ENCODE peak calls at places on chromosomes 13 and 19, in eight cellular contexts. I is left ventricle myocardium inferior; F is GM23248; Q is uterus; S is CD8-positive, alpha-beta T cell; R is SK-N-SH; A is GM23338; K is breast epithelium. Y is an unnamed sample.
A peak's percentile ranks its signal among the peaks of the same experiment; 100 is the strongest.

GRCh38 chr13:48892311-48892710 is 83.4 kb upstream of the FNDC3A start:
- DNase-seq in I (no peak), F (peak; percentile 95), Q (no peak), S (no peak), R (no peak), A (no peak), K (no peak), Y (no peak)

GRCh38 chr19:21483589-21484170 is 21.7 kb upstream of the ZNF429 start:
- DNase-seq in I (peak; percentile 67), F (peak; percentile 8), Q (peak; percentile 51), S (peak; percentile 56), R (peak; percentile 85), A (peak; percentile 91), K (peak; percentile 46), Y (peak; percentile 88)

GRCh38 chr19:52200044-52200443 is 10.2 kb downstream of the PPP2R1A start:
- DNase-seq in I (peak; percentile 26), F (peak; percentile 93), Q (peak; percentile 73), S (no peak), R (no peak), A (no peak), K (peak; percentile 35), Y (no peak)

GRCh38 chr19:23285948-23286347 is 35.8 kb upstream of the ZNF724 start:
- DNase-seq in I (no peak), F (no peak), Q (no peak), S (no peak), R (no peak), A (no peak), K (no peak), Y (no peak)

GRCh38 chr13:48505597-48506091 is 27.2 kb downstream of the RCBTB2 start:
- DNase-seq in I (no peak), F (peak; percentile 19), Q (no peak), S (peak; percentile 36), R (no peak), A (no peak), K (no peak), Y (no peak)

GRCh38 chr13:41740479-41740878 is 220.4 kb downstream of the VWA8 start:
- DNase-seq in I (no peak), F (no peak), Q (no peak), S (no peak), R (no peak), A (no peak), K (no peak), Y (no peak)

GRCh38 chr19:27865927-27866777 is 1346.8 kb downstream of the UQCRFS1 start:
- DNase-seq in I (no peak), F (no peak), Q (no peak), S (no peak), R (no peak), A (no peak), K (peak; percentile 75), Y (no peak)

GRCh38 chr13:79212064-79212619 is 193.9 kb downstream of the RBM26 start:
- DNase-seq in I (no peak), F (no peak), Q (no peak), S (no peak), R (no peak), A (no peak), K (no peak), Y (no peak)

GRCh38 chr13:102940770-102941169 is 94.9 kb downstream of the ERCC5 start:
- DNase-seq in I (no peak), F (no peak), Q (no peak), S (no peak), R (no peak), A (no peak), K (no peak), Y (no peak)

GRCh38 chr13:35720690-35721554 is 244.4 kb upstream of the MAB21L1 start:
- DNase-seq in I (no peak), F (peak; percentile 75), Q (peak; percentile 56), S (peak; percentile 9), R (peak; percentile 89), A (peak; percentile 84), K (no peak), Y (peak; percentile 92)

GRCh38 chr13:19586904-19587634 is 25.7 kb upstream of the TPTE2 start:
- DNase-seq in I (no peak), F (peak; percentile 26), Q (no peak), S (peak; percentile 66), R (peak; percentile 52), A (peak; percentile 50), K (no peak), Y (peak; percentile 36)

GRCh38 chr13:100235311-100235901 is 146.5 kb downstream of the PCCA start:
- DNase-seq in I (no peak), F (peak; percentile 71), Q (no peak), S (no peak), R (peak; percentile 51), A (peak; percentile 51), K (no peak), Y (no peak)

GRCh38 chr19:38784224-38784623 is 4.8 kb upstream of the LGALS7B start:
- DNase-seq in I (no peak), F (no peak), Q (no peak), S (no peak), R (no peak), A (no peak), K (no peak), Y (no peak)

GRCh38 chr19:6383188-6383587 is 7.5 kb upstream of the PSPN start:
- DNase-seq in I (no peak), F (no peak), Q (no peak), S (no peak), R (no peak), A (no peak), K (no peak), Y (peak; percentile 19)

DNA sequence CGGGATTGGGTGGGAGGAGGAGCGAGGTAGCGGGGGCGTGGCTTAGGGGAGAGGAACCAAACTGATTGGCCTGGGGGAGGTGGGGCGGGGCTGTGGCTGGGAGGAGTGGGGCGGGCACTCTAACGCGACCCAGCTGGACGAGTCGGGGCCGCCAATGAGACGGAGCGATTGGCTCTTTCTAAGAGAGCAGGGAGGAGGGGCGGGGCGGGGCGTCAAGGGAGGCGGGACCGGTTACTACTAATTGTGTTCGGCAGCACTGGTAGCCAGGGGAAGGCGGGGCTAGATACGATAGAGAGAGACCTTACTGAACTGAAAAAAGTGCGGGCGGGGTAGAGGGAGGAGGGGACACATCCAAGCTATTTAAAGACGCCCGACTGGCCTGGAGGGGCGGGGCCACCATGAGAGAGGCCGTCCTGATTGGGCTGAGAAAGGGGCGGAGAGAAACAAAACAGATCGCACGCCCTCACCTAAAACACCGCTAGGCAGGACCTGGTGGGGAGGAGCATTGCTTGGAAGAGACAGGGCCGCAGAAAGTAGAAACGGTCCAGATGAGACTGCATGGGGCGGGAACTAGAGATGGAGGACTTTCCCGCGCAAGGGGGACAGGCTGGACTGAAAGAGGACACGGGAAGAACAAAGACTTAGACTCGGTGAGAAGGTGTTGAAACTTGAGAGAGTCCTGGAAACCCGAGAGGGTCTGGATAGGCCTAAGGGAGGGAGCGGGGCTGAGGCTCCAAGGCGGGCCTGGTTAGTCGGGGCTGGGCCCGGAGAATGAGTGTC is at the start of gene KCNC3:
- DNase-seq in I (peak; percentile 99), F (peak; percentile 95), Q (peak; percentile 92), S (peak; percentile 85), R (peak; percentile 95), A (peak; percentile 100), K (peak; percentile 100), Y (peak; percentile 99)
- H3K4me3 ChIP-seq in I (peak within 1 kb of the TSS; percentile 69), F (peak within 1 kb of the TSS; percentile 56), Q (no peak within 1 kb of the TSS), S (no peak within 1 kb of the TSS), R (peak within 1 kb of the TSS; percentile 49), A (peak within 1 kb of the TSS; percentile 88), K (peak within 1 kb of the TSS; percentile 66), Y (peak within 1 kb of the TSS; percentile 65)

GRCh38 chr19:3353493-3353892 is 12.9 kb upstream of the NFIC start:
- DNase-seq in I (no peak), F (no peak), Q (no peak), S (no peak), R (no peak), A (no peak), K (no peak), Y (no peak)

GRCh38 chr19:3356805-3357204 is 9.6 kb upstream of the NFIC start:
- DNase-seq in I (no peak), F (peak; percentile 16), Q (no peak), S (no peak), R (no peak), A (no peak), K (no peak), Y (no peak)

GRCh38 chr19:3348042-3348441 is 18.3 kb upstream of the NFIC start:
- DNase-seq in I (no peak), F (no peak), Q (no peak), S (no peak), R (no peak), A (no peak), K (no peak), Y (peak; percentile 32)

GRCh38 chr19:3350014-3350663 is 16.2 kb upstream of the NFIC start:
- DNase-seq in I (no peak), F (peak; percentile 64), Q (no peak), S (no peak), R (no peak), A (no peak), K (no peak), Y (no peak)

DNA sequence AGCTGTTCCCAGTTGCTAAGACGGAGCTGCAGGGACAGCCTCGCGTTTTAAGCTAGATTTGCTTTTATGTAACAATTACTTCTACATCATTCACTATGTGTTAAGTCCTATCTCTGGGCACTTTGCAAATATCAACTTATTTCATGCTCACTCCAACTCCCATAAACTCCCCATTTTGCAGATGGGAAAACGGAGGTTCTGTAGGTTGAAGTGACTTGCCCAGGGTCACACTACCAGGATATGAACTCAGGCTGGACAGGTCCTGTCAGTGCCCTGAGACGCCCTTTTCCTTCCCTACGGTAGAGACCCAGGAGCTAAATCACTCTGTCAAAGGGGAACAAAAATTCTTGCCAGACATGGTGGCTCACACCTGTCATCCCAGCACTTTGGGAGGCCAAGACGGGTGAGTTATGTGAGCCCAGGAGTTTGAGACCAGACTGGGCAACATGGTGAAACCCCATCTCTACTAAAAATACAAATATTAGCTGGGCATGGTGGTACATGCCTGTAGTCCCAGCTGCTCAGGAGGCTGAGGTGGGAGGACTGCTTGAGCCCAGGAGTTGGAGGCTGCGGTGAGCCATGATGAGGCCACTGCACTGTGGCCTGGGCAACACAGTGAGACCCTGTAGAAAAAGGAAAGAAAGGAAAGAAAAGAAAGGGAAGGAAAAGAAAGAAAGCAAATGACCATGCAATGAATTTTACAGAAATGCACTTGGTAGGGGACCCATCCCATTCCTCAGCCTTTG is 14.5 kb upstream of the NFIC start:
- DNase-seq in I (no peak), F (no peak), Q (no peak), S (no peak), R (no peak), A (no peak), K (no peak), Y (no peak)
- H3K27me3 ChIP-seq in I (no peaks in the 10 kb centered on the region), F (no peaks in the 10 kb centered on the region), Q (no peaks in the 10 kb centered on the region), S (no peaks in the 10 kb centered on the region), R (no peaks in the 10 kb centered on the region), A (peaks cover 62% of the 10 kb centered on the region), K (no peaks in the 10 kb centered on the region), Y (peaks cover 26% of the 10 kb centered on the region)

GRCh38 chr19:32928806-32929205 is 43.0 kb downstream of the CEP89 start:
- DNase-seq in I (no peak), F (no peak), Q (no peak), S (no peak), R (no peak), A (no peak), K (no peak), Y (no peak)
- H3K36me3 ChIP-seq in I (peaks cover 97% of the 10 kb centered on the region), F (peaks cover 23% of the 10 kb centered on the region), Q (no peaks in the 10 kb centered on the region), S (peaks cover 4% of the 10 kb centered on the region), R (peaks cover 36% of the 10 kb centered on the region), A (no peaks in the 10 kb centered on the region), K (no peaks in the 10 kb centered on the region), Y (peaks cover 1% of the 10 kb centered on the region)

DNA sequence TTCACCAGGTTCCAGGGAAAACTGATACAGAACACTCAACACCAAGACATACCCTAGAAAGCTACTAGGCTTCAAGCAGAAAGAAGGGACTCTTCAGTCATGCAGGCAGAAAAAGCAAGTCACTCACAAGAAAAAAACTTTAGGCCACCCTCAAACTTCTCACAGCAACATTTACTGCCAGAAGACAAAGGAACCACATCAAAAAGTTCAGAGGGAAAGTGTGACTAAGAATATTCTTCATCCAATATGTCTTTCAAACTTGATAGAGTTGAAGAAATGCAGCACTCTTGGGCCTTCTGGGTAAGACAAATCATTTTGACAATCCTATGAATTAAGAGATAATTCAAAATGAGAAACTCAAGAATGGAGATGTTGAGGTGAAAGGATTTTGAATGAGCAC is 7.7 kb downstream of the DZIP1 start:
- DNase-seq in I (no peak), F (no peak), Q (no peak), S (no peak), R (no peak), A (no peak), K (no peak), Y (no peak)
- H3K4me3 ChIP-seq in I (no peak overlapping the region), F (no peak overlapping the region), Q (no peak overlapping the region), S (no peak overlapping the region), R (no peak overlapping the region), A (no peak overlapping the region), K (no peak overlapping the region), Y (no peak overlapping the region)